ENCODE peak calls at places on chromosomes 11 and 22, in six cellular contexts. One of them, this sample, is unnamed.

GRCh38 chr11:112734207-112734606 is 227.0 kb upstream of the NCAM1 start:
- DNase-seq in activated CD4-positive, alpha-beta memory T cell treated with anti-CD3 and anti-CD28 coated beads for 36 hours: no peak
- DNase-seq in NAMALWA: peak; percentile 3
- DNase-seq in GM23338: peak; percentile 52
- DNase-seq in kidney tubule cell: peak; percentile 22
- DNase-seq in NCI-H446: no peak
- DNase-seq in this sample: peak; percentile 3

GRCh38 chr11:1812801-1813200 is 22.0 kb upstream of the SYT8 start:
- DNase-seq in NAMALWA: no peak
- DNase-seq in GM23338: no peak
- DNase-seq in kidney tubule cell: no peak
- DNase-seq in NCI-H446: no peak
- DNase-seq in activated CD4-positive, alpha-beta memory T cell treated with anti-CD3 and anti-CD28 coated beads for 36 hours: no peak
- DNase-seq in this sample: no peak

GRCh38 chr22:39434243-39434653 is 22.6 kb upstream of the MGAT3 start:
- DNase-seq in NCI-H446: no peak
- DNase-seq in GM23338: no peak
- DNase-seq in kidney tubule cell: no peak
- DNase-seq in activated CD4-positive, alpha-beta memory T cell treated with anti-CD3 and anti-CD28 coated beads for 36 hours: no peak
- DNase-seq in NAMALWA: no peak
- DNase-seq in this sample: no peak

GRCh38 chr11:116357769-116358544 is 414.8 kb downstream of the BUD13 start:
- DNase-seq in NAMALWA: no peak
- DNase-seq in kidney tubule cell: no peak
- DNase-seq in activated CD4-positive, alpha-beta memory T cell treated with anti-CD3 and anti-CD28 coated beads for 36 hours: peak; percentile 10
- DNase-seq in NCI-H446: no peak
- DNase-seq in GM23338: peak; percentile 93
- DNase-seq in this sample: peak; percentile 7

GRCh38 chr11:130156108-130157022 is 3.2 kb upstream of the ST14 start:
- DNase-seq in activated CD4-positive, alpha-beta memory T cell treated with anti-CD3 and anti-CD28 coated beads for 36 hours: no peak
- DNase-seq in NAMALWA: peak; percentile 38
- DNase-seq in NCI-H446: no peak
- DNase-seq in GM23338: no peak
- DNase-seq in kidney tubule cell: peak; percentile 61
- DNase-seq in this sample: no peak

GRCh38 chr22:46465348-46465725 is 72.1 kb downstream of the CELSR1 start:
- DNase-seq in NCI-H446: no peak
- DNase-seq in GM23338: no peak
- DNase-seq in kidney tubule cell: peak; percentile 21
- DNase-seq in NAMALWA: no peak
- DNase-seq in activated CD4-positive, alpha-beta memory T cell treated with anti-CD3 and anti-CD28 coated beads for 36 hours: no peak
- DNase-seq in this sample: no peak

GRCh38 chr11:2990617-2991476 is 1.3 kb downstream of the NAP1L4 start:
- DNase-seq in kidney tubule cell: peak; percentile 54
- DNase-seq in NAMALWA: peak; percentile 70
- DNase-seq in activated CD4-positive, alpha-beta memory T cell treated with anti-CD3 and anti-CD28 coated beads for 36 hours: peak; percentile 72
- DNase-seq in GM23338: peak; percentile 46
- DNase-seq in NCI-H446: no peak
- DNase-seq in this sample: peak; percentile 72

GRCh38 chr11:130144129-130144528 is 15.5 kb upstream of the ST14 start:
- DNase-seq in GM23338: no peak
- DNase-seq in activated CD4-positive, alpha-beta memory T cell treated with anti-CD3 and anti-CD28 coated beads for 36 hours: no peak
- DNase-seq in kidney tubule cell: no peak
- DNase-seq in NCI-H446: no peak
- DNase-seq in NAMALWA: no peak
- DNase-seq in this sample: no peak

GRCh38 chr11:46385169-46386004 is 3.9 kb downstream of the MDK start:
- DNase-seq in GM23338: no peak
- DNase-seq in activated CD4-positive, alpha-beta memory T cell treated with anti-CD3 and anti-CD28 coated beads for 36 hours: no peak
- DNase-seq in NCI-H446: no peak
- DNase-seq in kidney tubule cell: no peak
- DNase-seq in NAMALWA: no peak
- DNase-seq in this sample: no peak

GRCh38 chr11:118792642-118793124 is 1.7 kb upstream of the DDX6 start:
- DNase-seq in NAMALWA: peak; percentile 94
- DNase-seq in kidney tubule cell: peak; percentile 92
- DNase-seq in activated CD4-positive, alpha-beta memory T cell treated with anti-CD3 and anti-CD28 coated beads for 36 hours: peak; percentile 76
- DNase-seq in GM23338: peak; percentile 97
- DNase-seq in NCI-H446: no peak
- DNase-seq in this sample: peak; percentile 84

GRCh38 chr11:33893711-33894401 is 2.0 kb upstream of the LMO2 start:
- DNase-seq in NAMALWA: peak; percentile 47
- DNase-seq in NCI-H446: no peak
- DNase-seq in GM23338: no peak
- DNase-seq in kidney tubule cell: no peak
- DNase-seq in activated CD4-positive, alpha-beta memory T cell treated with anti-CD3 and anti-CD28 coated beads for 36 hours: peak; percentile 88
- DNase-seq in this sample: peak; percentile 91

GRCh38 chr22:45630436-45630835 is 41.2 kb upstream of the ATXN10 start:
- DNase-seq in activated CD4-positive, alpha-beta memory T cell treated with anti-CD3 and anti-CD28 coated beads for 36 hours: no peak
- DNase-seq in GM23338: no peak
- DNase-seq in NCI-H446: no peak
- DNase-seq in NAMALWA: no peak
- DNase-seq in kidney tubule cell: no peak
- DNase-seq in this sample: no peak

GRCh38 chr11:75155570-75156422 is 4.9 kb downstream of the SLCO2B1 start:
- DNase-seq in GM23338: no peak
- DNase-seq in kidney tubule cell: no peak
- DNase-seq in NCI-H446: no peak
- DNase-seq in activated CD4-positive, alpha-beta memory T cell treated with anti-CD3 and anti-CD28 coated beads for 36 hours: no peak
- DNase-seq in NAMALWA: no peak
- DNase-seq in this sample: no peak

GRCh38 chr22:48376936-48377335 is 1450.7 kb downstream of the BRD1 start:
- DNase-seq in kidney tubule cell: no peak
- DNase-seq in NCI-H446: no peak
- DNase-seq in activated CD4-positive, alpha-beta memory T cell treated with anti-CD3 and anti-CD28 coated beads for 36 hours: no peak
- DNase-seq in GM23338: no peak
- DNase-seq in NAMALWA: no peak
- DNase-seq in this sample: no peak

GRCh38 chr11:46607516-46607915 is 9.5 kb downstream of the HARBI1 start:
- DNase-seq in kidney tubule cell: no peak
- DNase-seq in GM23338: no peak
- DNase-seq in NAMALWA: no peak
- DNase-seq in NCI-H446: no peak
- DNase-seq in activated CD4-positive, alpha-beta memory T cell treated with anti-CD3 and anti-CD28 coated beads for 36 hours: no peak
- DNase-seq in this sample: no peak

GRCh38 chr11:33214187-33214586 is 43.0 kb upstream of the HIPK3 start:
- DNase-seq in kidney tubule cell: no peak
- DNase-seq in NAMALWA: no peak
- DNase-seq in activated CD4-positive, alpha-beta memory T cell treated with anti-CD3 and anti-CD28 coated beads for 36 hours: no peak
- DNase-seq in NCI-H446: no peak
- DNase-seq in GM23338: no peak
- DNase-seq in this sample: no peak

GRCh38 chr11:84097186-84097585 is 811.0 kb upstream of the CCDC90B start:
- DNase-seq in GM23338: no peak
- DNase-seq in kidney tubule cell: no peak
- DNase-seq in activated CD4-positive, alpha-beta memory T cell treated with anti-CD3 and anti-CD28 coated beads for 36 hours: no peak
- DNase-seq in NCI-H446: no peak
- DNase-seq in NAMALWA: no peak
- DNase-seq in this sample: no peak

GRCh38 chr22:20946080-20946986 is 20.7 kb upstream of the AIFM3 start:
- DNase-seq in NCI-H446: no peak
- DNase-seq in GM23338: no peak
- DNase-seq in NAMALWA: no peak
- DNase-seq in activated CD4-positive, alpha-beta memory T cell treated with anti-CD3 and anti-CD28 coated beads for 36 hours: no peak
- DNase-seq in kidney tubule cell: peak; percentile 66
- DNase-seq in this sample: no peak

GRCh38 chr11:104705475-104706195 is 192.6 kb downstream of the CASP12 start:
- DNase-seq in NAMALWA: peak; percentile 62
- DNase-seq in GM23338: no peak
- DNase-seq in kidney tubule cell: peak; percentile 43
- DNase-seq in activated CD4-positive, alpha-beta memory T cell treated with anti-CD3 and anti-CD28 coated beads for 36 hours: peak; percentile 87
- DNase-seq in NCI-H446: no peak
- DNase-seq in this sample: peak; percentile 87

GRCh38 chr11:27055065-27055682 is 14.6 kb downstream of the BBOX1 start:
- DNase-seq in GM23338: no peak
- DNase-seq in activated CD4-positive, alpha-beta memory T cell treated with anti-CD3 and anti-CD28 coated beads for 36 hours: no peak
- DNase-seq in kidney tubule cell: peak; percentile 90
- DNase-seq in NCI-H446: no peak
- DNase-seq in NAMALWA: no peak
- DNase-seq in this sample: no peak

GRCh38 chr11:110077866-110078325 is 15.3 kb upstream of the ZC3H12C start:
- DNase-seq in kidney tubule cell: peak; percentile 83
- DNase-seq in NCI-H446: no peak
- DNase-seq in activated CD4-positive, alpha-beta memory T cell treated with anti-CD3 and anti-CD28 coated beads for 36 hours: peak; percentile 58
- DNase-seq in GM23338: peak; percentile 6
- DNase-seq in NAMALWA: no peak
- DNase-seq in this sample: peak; percentile 54

This sample was measured in activated CD8-positive, alpha-beta T cell treated with anti-CD3 and anti-CD28 coated beads for 36 hours.